ENCODE peak calls at places on chromosomes 11 and 22, in four cellular contexts. M, J, L and Q are unnamed samples.

GRCh38 chr11:113722221-113722620 is 16.1 kb upstream of the TMPRSS5 start:
- DNase-seq in M (no peak), J (no peak), L (no peak), Q (no peak)

GRCh38 chr11:124837491-124837856 is 27.8 kb upstream of the ROBO3 start:
- DNase-seq in M (peak; percentile 49), J (peak; percentile 56), L (peak; percentile 34), Q (peak; percentile 54)

GRCh38 chr22:17789379-17790200 is 15.3 kb upstream of the BID start:
- DNase-seq in M (no peak), J (no peak), L (no peak), Q (no peak)

GRCh38 chr11:12625438-12626071 is 48.7 kb upstream of the TEAD1 start:
- DNase-seq in M (no peak), J (peak; percentile 74), L (no peak), Q (no peak)

GRCh38 chr22:45905924-45906865 is 70.8 kb downstream of the WNT7B start:
- DNase-seq in M (no peak), J (peak; percentile 9), L (no peak), Q (no peak)

GRCh38 chr11:101996106-101996505 is 51.1 kb upstream of the CFAP300 start:
- DNase-seq in M (no peak), J (no peak), L (no peak), Q (no peak)

GRCh38 chr11:122628691-122629555 is 26.6 kb upstream of the UBASH3B start:
- DNase-seq in M (peak; percentile 78), J (no peak), L (peak; percentile 82), Q (peak; percentile 78)

GRCh38 chr22:48510599-48510998 is 1317.1 kb downstream of the BRD1 start:
- DNase-seq in M (no peak), J (no peak), L (no peak), Q (no peak)

GRCh38 chr11:17649261-17649660 is 70.1 kb upstream of the MYOD1 start:
- DNase-seq in M (no peak), J (no peak), L (no peak), Q (no peak)

GRCh38 chr22:45949258-45949870 is 27.6 kb downstream of the WNT7B start:
- DNase-seq in M (no peak), J (no peak), L (no peak), Q (no peak)

GRCh38 chr22:47112566-47112965 is 350.1 kb downstream of the TBC1D22A start:
- DNase-seq in M (no peak), J (no peak), L (no peak), Q (no peak)

GRCh38 chr11:7473702-7474101 is 11.6 kb upstream of the OLFML1 start:
- DNase-seq in M (no peak), J (no peak), L (no peak), Q (no peak)